ENCODE peak calls at places on chromosomes 4 and X, in four cellular contexts. J is colonic mucosa, V is aorta, O is tibial nerve. F is an unnamed sample. For H3K4me1, the result is how much of the 10 kb centered on the place peaks cover.

GRCh38 chr4:151604238-151604637 is 156.6 kb downstream of the GATB start:
- DNase-seq in J (no peak), V (no peak), O (no peak), F (no peak)

GRCh38 chr4:76725039-76725438 is 172.9 kb downstream of the SOWAHB start:
- DNase-seq in V (no peak), J (no peak), O (no peak), F (no peak)

GRCh38 chrX:154061801-154062200 is 35.7 kb downstream of the MECP2 start:
- DNase-seq in O (no peak), J (no peak), V (no peak), F (no peak)

GRCh38 chr4:168183717-168184571 is 91.6 kb downstream of the ANXA10 start:
- DNase-seq in J (no peak), O (no peak), V (no peak), F (no peak)

GRCh38 chr4:34492414-34492813 is 1751.9 kb downstream of the ARAP2 start:
- DNase-seq in O (no peak), J (no peak), V (no peak), F (no peak)

GRCh38 chrX:17643528-17643927 is 93.8 kb upstream of the SCML1 start:
- DNase-seq in O (no peak), V (no peak), J (no peak), F (no peak)

GRCh38 chr4:23934223-23934622 is 44.4 kb upstream of the PPARGC1A start:
- DNase-seq in V (no peak), J (no peak), O (no peak), F (no peak)

GRCh38 chr4:85867281-85867680 is 392.3 kb downstream of the ARHGAP24 start:
- DNase-seq in V (no peak), O (no peak), J (no peak), F (no peak)

GRCh38 chr4:101191302-101192098 is 155.8 kb downstream of the PPP3CA start:
- DNase-seq in O (peak), J (peak), V (peak), F (no peak)

GRCh38 chr4:22070256-22070655 is 121.7 kb upstream of the KCNIP4 start:
- DNase-seq in O (no peak), V (no peak), J (no peak), F (no peak)

GRCh38 chr4:101451086-101451485 is 103.8 kb upstream of the PPP3CA start:
- DNase-seq in O (no peak), V (no peak), J (no peak), F (no peak)

GRCh38 chr4:80365928-80366327 is 30.4 kb downstream of the CFAP299 start:
- DNase-seq in O (no peak), J (peak), V (no peak), F (peak)

GRCh38 chrX:115895678-115896329 is 274.7 kb upstream of the AGTR2 start:
- DNase-seq in O (no peak), J (no peak), V (no peak), F (no peak)

DNA sequence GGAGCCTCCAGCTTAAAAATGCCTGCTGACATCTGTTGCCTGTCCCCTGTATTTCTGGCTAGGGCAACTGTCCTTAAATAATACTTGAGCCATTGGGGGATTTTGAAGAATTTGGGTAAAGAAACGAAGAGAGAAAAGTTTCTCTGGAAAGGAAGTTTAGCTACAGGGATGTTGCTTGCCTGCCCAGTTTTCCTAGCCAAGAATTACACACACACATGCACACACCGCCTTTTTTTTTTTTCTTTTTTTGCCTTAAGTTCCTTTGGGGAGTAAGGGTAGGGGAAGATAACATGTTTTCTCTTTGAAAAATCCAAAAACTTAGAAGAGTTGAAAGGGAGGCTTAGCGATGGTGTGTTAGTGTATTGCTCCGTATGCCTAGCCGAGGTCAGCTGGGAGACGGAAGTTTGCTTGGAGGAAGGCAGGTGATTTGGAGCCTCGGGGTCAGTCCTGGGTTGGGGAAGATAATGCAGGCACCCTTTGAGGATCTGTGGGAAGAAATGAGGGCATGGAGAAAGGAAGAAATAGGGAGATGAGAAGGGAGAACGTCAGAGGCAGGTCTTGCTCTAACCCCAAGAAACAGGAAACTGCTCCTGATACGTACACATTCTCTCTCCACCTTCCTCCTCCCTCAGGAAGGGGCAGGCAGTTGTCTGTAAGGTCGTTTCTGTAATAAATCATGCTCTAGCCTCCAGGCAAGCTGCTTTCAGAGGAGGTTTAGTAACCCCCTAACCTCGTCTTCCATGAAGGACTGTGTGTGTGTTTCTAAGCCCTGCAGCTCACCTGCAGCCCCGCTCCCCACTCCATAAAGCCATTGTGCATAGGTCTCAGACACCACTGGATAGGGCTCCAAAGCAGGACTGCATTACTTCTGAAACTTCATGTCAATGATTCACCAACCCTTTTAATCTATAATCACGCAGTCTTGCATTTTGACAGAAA is 10.5 kb downstream of the KLF3 start:
- DNase-seq in O (no peak), J (peak), V (no peak), F (peak)
- H3K4me1 ChIP-seq in O (half or more), J (under half), V (under half), F (under half)

GRCh38 chr4:8201341-8201781 is 2.3 kb downstream of the SH3TC1 start:
- DNase-seq in V (no peak), J (no peak), O (no peak), F (no peak)
- H3K4me3 ChIP-seq in V (no peak), J (no peak), O (peak), F (no peak)

GRCh38 chrX:20529301-20529700 is 262.6 kb upstream of the RPS6KA3 start:
- DNase-seq in O (no peak), J (no peak), V (no peak), F (no peak)
- H3K4me1 ChIP-seq in O (under half), J (under half), V (under half), F (under half)

GRCh38 chrX:34563809-34564208 is 93.3 kb downstream of the TMEM47 start:
- DNase-seq in V (no peak), O (no peak), J (no peak), F (no peak)
- H3K4me3 ChIP-seq in V (no peak), O (no peak), J (no peak), F (no peak)

GRCh38 chr4:6765703-6766102 is 16.8 kb upstream of the KIAA0232 start:
- DNase-seq in V (no peak), O (no peak), J (no peak), F (no peak)

GRCh38 chr4:6769138-6769983 is 13.2 kb upstream of the KIAA0232 start:
- DNase-seq in O (no peak), J (peak), V (no peak), F (no peak)

GRCh38 chr4:6767725-6768538 is 14.6 kb upstream of the KIAA0232 start:
- DNase-seq in O (no peak), V (no peak), J (peak), F (no peak)

GRCh38 chr4:6768539-6768905 is 14.0 kb upstream of the KIAA0232 start:
- DNase-seq in J (peak), V (no peak), O (no peak), F (no peak)

DNA sequence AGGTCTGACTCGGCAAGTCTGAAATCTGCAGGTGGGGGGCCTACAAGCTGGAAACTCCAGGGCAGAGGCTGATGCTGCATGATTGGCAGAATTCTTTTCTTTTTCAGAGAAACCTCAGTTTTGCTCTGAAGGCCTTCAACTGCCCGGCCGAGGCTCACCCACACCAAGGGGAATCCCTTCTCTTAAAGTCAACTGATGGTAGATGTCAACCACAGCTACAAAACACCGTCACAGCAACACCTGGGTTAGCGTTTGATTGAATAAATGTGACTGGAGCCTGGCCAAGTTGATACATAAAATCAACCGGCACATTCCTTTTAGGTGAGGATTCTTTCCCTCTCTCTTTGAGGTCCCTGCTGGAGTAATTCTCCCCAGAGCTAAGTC is 15.2 kb upstream of the KIAA0232 start:
- DNase-seq in O (no peak), J (peak), V (no peak), F (no peak)
- H3K4me1 ChIP-seq in O (under half), J (under half), V (under half), F (under half)

GRCh38 chrX:12912786-12913185 is 6.4 kb downstream of the TLR8 start:
- DNase-seq in O (no peak), V (no peak), J (no peak), F (no peak)

GRCh38 chrX:12906392-12906791 is at the start of gene TLR8:
- DNase-seq in V (no peak), J (no peak), O (no peak), F (no peak)

GRCh38 chrX:12910851-12911461 is 4.5 kb downstream of the TLR8 start:
- DNase-seq in O (no peak), J (no peak), V (no peak), F (no peak)

DNA sequence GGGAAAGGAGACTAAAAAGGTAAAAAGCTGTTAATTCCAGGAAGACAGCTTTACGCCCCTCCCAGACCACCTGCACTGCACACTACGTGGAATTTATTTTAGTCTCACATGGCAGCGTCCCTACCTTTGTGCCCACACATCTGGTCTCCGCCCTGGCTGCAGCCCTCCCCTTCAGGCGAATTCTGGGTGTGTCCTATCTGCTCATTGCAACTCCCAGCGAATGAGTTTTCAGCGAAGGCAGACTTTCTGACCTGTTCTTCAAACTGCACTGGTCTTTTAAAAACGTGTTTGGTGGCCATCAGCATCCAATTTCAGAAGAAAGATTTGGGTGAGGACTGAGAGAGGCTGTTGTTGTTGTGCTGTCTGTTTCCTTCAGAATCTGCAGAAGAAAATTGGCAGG is 4.0 kb downstream of the TLR8 start:
- DNase-seq in J (no peak), O (no peak), V (no peak), F (no peak)
- H3K4me3 ChIP-seq in J (no peak), O (no peak), V (no peak), F (no peak)

DNA sequence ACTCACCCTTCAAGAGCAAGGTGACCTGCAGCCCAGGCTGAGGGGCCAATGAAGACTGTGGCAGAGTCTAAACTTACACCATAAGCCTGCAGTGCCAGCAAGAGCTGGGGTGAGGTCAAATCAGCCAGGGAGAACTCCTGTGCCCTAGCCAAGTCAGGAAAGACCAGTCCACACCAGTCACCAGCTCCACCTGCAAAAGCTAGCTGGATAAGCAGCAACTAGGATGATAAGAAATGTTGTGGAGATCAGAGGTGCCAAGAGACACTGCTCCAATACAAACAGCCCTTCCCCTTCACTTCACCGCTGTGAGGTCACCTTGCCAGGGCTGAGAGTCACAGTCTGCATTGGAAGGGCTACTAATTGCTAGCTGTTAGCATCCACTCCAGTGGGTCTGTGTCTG is 31.3 kb downstream of the NIPAL1 start:
- DNase-seq in O (no peak), J (peak), V (no peak), F (no peak)
- H3K4me1 ChIP-seq in O (under half), J (under half), V (under half), F (under half)

GRCh38 chr4:68375667-68376559 is 26.0 kb upstream of the YTHDC1 start:
- DNase-seq in J (peak), V (no peak), O (no peak), F (peak)
- H3K4me3 ChIP-seq in J (no peak), V (no peak), O (peak), F (peak)

GRCh38 chrX:96729868-96730643 is 45.4 kb downstream of the DIAPH2 start:
- DNase-seq in V (no peak), J (no peak), O (no peak), F (no peak)
- H3K4me1 ChIP-seq in V (under half), J (under half), O (under half), F (under half)

DNA sequence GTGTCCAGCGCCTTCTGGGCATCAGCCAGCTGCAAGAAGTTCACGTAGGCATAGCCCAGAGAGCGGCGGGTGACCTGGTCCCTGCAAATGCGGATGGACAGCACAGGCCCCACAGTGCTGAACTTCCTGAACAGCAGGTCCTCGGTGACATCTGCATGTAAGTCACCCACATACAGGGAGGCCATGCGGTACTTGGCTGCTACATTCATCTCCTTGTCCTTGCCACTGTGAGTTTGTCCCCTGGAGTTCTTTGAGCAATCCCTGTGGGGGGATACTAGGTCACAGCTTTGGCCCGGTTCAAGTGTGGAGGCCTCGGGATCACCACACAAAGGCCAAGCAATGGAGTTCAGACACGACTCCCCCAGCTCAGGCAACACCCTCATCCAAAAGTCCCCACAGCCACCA is 776 bp downstream of the PABPC4L start:
- DNase-seq in O (no peak), J (no peak), V (peak), F (no peak)
- H3K4me3 ChIP-seq in O (peak), J (no peak), V (peak), F (no peak)